ENCODE peak calls at places on chromosomes 3 and 15, in six cellular contexts. One of them, this sample, is unnamed.

GRCh38 chr3:38084969-38085942 is 46.2 kb downstream of the DLEC1 start:
- DNase-seq in AG09309: no peak
- DNase-seq in stimulated activated CD8-positive, alpha-beta memory T cell treated with anti-CD3 and anti-CD28 coated beads, Interleukin-15, amount 100 ng/mL, for 4 hours: no peak
- DNase-seq in CD8-positive, alpha-beta memory T cell: no peak
- DNase-seq in cardiac muscle cell: no peak
- DNase-seq in stimulated activated naive CD4-positive, alpha-beta T cell: no peak
- DNase-seq in this sample: peak

GRCh38 chr3:50194903-50195500 is 3.6 kb downstream of the GNAT1 start:
- DNase-seq in AG09309: no peak
- DNase-seq in stimulated activated CD8-positive, alpha-beta memory T cell treated with anti-CD3 and anti-CD28 coated beads, Interleukin-15, amount 100 ng/mL, for 4 hours: no peak
- DNase-seq in CD8-positive, alpha-beta memory T cell: peak
- DNase-seq in cardiac muscle cell: no peak
- DNase-seq in stimulated activated naive CD4-positive, alpha-beta T cell: no peak
- DNase-seq in this sample: peak

GRCh38 chr15:45795487-45796069 is 160.7 kb downstream of the SQOR start:
- DNase-seq in AG09309: no peak
- DNase-seq in stimulated activated CD8-positive, alpha-beta memory T cell treated with anti-CD3 and anti-CD28 coated beads, Interleukin-15, amount 100 ng/mL, for 4 hours: no peak
- DNase-seq in CD8-positive, alpha-beta memory T cell: no peak
- DNase-seq in cardiac muscle cell: peak
- DNase-seq in stimulated activated naive CD4-positive, alpha-beta T cell: no peak
- DNase-seq in this sample: no peak

GRCh38 chr3:152595975-152596832 is 238.7 kb upstream of the P2RY1 start:
- DNase-seq in AG09309: peak
- DNase-seq in stimulated activated CD8-positive, alpha-beta memory T cell treated with anti-CD3 and anti-CD28 coated beads, Interleukin-15, amount 100 ng/mL, for 4 hours: no peak
- DNase-seq in CD8-positive, alpha-beta memory T cell: no peak
- DNase-seq in cardiac muscle cell: peak
- DNase-seq in stimulated activated naive CD4-positive, alpha-beta T cell: peak
- DNase-seq in this sample: peak

GRCh38 chr15:66085128-66085527 is 168.4 kb downstream of the MEGF11 start:
- DNase-seq in AG09309: no peak
- DNase-seq in stimulated activated CD8-positive, alpha-beta memory T cell treated with anti-CD3 and anti-CD28 coated beads, Interleukin-15, amount 100 ng/mL, for 4 hours: no peak
- DNase-seq in CD8-positive, alpha-beta memory T cell: no peak
- DNase-seq in cardiac muscle cell: no peak
- DNase-seq in stimulated activated naive CD4-positive, alpha-beta T cell: no peak
- DNase-seq in this sample: peak

GRCh38 chr15:78360426-78360825 is 20.3 kb downstream of the CRABP1 start:
- DNase-seq in AG09309: no peak
- DNase-seq in stimulated activated CD8-positive, alpha-beta memory T cell treated with anti-CD3 and anti-CD28 coated beads, Interleukin-15, amount 100 ng/mL, for 4 hours: no peak
- DNase-seq in CD8-positive, alpha-beta memory T cell: no peak
- DNase-seq in cardiac muscle cell: peak
- DNase-seq in stimulated activated naive CD4-positive, alpha-beta T cell: no peak
- DNase-seq in this sample: no peak

GRCh38 chr3:45664558-45664957 is 24.6 kb upstream of the SACM1L start:
- DNase-seq in AG09309: no peak
- DNase-seq in stimulated activated CD8-positive, alpha-beta memory T cell treated with anti-CD3 and anti-CD28 coated beads, Interleukin-15, amount 100 ng/mL, for 4 hours: peak
- DNase-seq in CD8-positive, alpha-beta memory T cell: peak
- DNase-seq in cardiac muscle cell: no peak
- DNase-seq in stimulated activated naive CD4-positive, alpha-beta T cell: peak
- DNase-seq in this sample: peak

GRCh38 chr3:128195802-128196201 is 42.5 kb downstream of the EEFSEC start:
- DNase-seq in AG09309: no peak
- DNase-seq in stimulated activated CD8-positive, alpha-beta memory T cell treated with anti-CD3 and anti-CD28 coated beads, Interleukin-15, amount 100 ng/mL, for 4 hours: no peak
- DNase-seq in CD8-positive, alpha-beta memory T cell: no peak
- DNase-seq in cardiac muscle cell: no peak
- DNase-seq in stimulated activated naive CD4-positive, alpha-beta T cell: no peak
- DNase-seq in this sample: no peak

GRCh38 chr15:60774829-60775228 is 295.9 kb upstream of the ICE2 start:
- DNase-seq in AG09309: no peak
- DNase-seq in stimulated activated CD8-positive, alpha-beta memory T cell treated with anti-CD3 and anti-CD28 coated beads, Interleukin-15, amount 100 ng/mL, for 4 hours: no peak
- DNase-seq in CD8-positive, alpha-beta memory T cell: no peak
- DNase-seq in cardiac muscle cell: no peak
- DNase-seq in stimulated activated naive CD4-positive, alpha-beta T cell: no peak
- DNase-seq in this sample: no peak

GRCh38 chr3:196131921-196132320 is 50.0 kb upstream of the TFRC start:
- DNase-seq in AG09309: no peak
- DNase-seq in stimulated activated CD8-positive, alpha-beta memory T cell treated with anti-CD3 and anti-CD28 coated beads, Interleukin-15, amount 100 ng/mL, for 4 hours: no peak
- DNase-seq in CD8-positive, alpha-beta memory T cell: no peak
- DNase-seq in cardiac muscle cell: no peak
- DNase-seq in stimulated activated naive CD4-positive, alpha-beta T cell: no peak
- DNase-seq in this sample: no peak

GRCh38 chr3:188683032-188683491 is 488.7 kb upstream of the TPRG1 start:
- DNase-seq in AG09309: peak
- DNase-seq in stimulated activated CD8-positive, alpha-beta memory T cell treated with anti-CD3 and anti-CD28 coated beads, Interleukin-15, amount 100 ng/mL, for 4 hours: no peak
- DNase-seq in CD8-positive, alpha-beta memory T cell: no peak
- DNase-seq in cardiac muscle cell: peak
- DNase-seq in stimulated activated naive CD4-positive, alpha-beta T cell: no peak
- DNase-seq in this sample: no peak

GRCh38 chr3:125031544-125031943 is 24.3 kb downstream of the HEG1 start:
- DNase-seq in AG09309: no peak
- DNase-seq in stimulated activated CD8-positive, alpha-beta memory T cell treated with anti-CD3 and anti-CD28 coated beads, Interleukin-15, amount 100 ng/mL, for 4 hours: no peak
- DNase-seq in CD8-positive, alpha-beta memory T cell: no peak
- DNase-seq in cardiac muscle cell: no peak
- DNase-seq in stimulated activated naive CD4-positive, alpha-beta T cell: no peak
- DNase-seq in this sample: no peak

GRCh38 chr3:197407053-197407452 is 108.6 kb upstream of the DLG1 start:
- DNase-seq in AG09309: no peak
- DNase-seq in stimulated activated CD8-positive, alpha-beta memory T cell treated with anti-CD3 and anti-CD28 coated beads, Interleukin-15, amount 100 ng/mL, for 4 hours: no peak
- DNase-seq in CD8-positive, alpha-beta memory T cell: no peak
- DNase-seq in cardiac muscle cell: no peak
- DNase-seq in stimulated activated naive CD4-positive, alpha-beta T cell: no peak
- DNase-seq in this sample: no peak

GRCh38 chr15:25250906-25251622 is 187.8 kb downstream of the UBE3A start:
- DNase-seq in AG09309: no peak
- DNase-seq in stimulated activated CD8-positive, alpha-beta memory T cell treated with anti-CD3 and anti-CD28 coated beads, Interleukin-15, amount 100 ng/mL, for 4 hours: no peak
- DNase-seq in CD8-positive, alpha-beta memory T cell: no peak
- DNase-seq in cardiac muscle cell: no peak
- DNase-seq in stimulated activated naive CD4-positive, alpha-beta T cell: no peak
- DNase-seq in this sample: no peak

GRCh38 chr3:62368705-62369475 is 4.5 kb downstream of the FEZF2 start:
- DNase-seq in AG09309: no peak
- DNase-seq in stimulated activated CD8-positive, alpha-beta memory T cell treated with anti-CD3 and anti-CD28 coated beads, Interleukin-15, amount 100 ng/mL, for 4 hours: no peak
- DNase-seq in CD8-positive, alpha-beta memory T cell: no peak
- DNase-seq in cardiac muscle cell: no peak
- DNase-seq in stimulated activated naive CD4-positive, alpha-beta T cell: no peak
- DNase-seq in this sample: no peak

GRCh38 chr15:48718646-48719045 is 73.1 kb upstream of the FBN1 start:
- DNase-seq in AG09309: no peak
- DNase-seq in stimulated activated CD8-positive, alpha-beta memory T cell treated with anti-CD3 and anti-CD28 coated beads, Interleukin-15, amount 100 ng/mL, for 4 hours: no peak
- DNase-seq in CD8-positive, alpha-beta memory T cell: no peak
- DNase-seq in cardiac muscle cell: peak
- DNase-seq in stimulated activated naive CD4-positive, alpha-beta T cell: no peak
- DNase-seq in this sample: no peak

GRCh38 chr3:44476181-44476599 is 1.3 kb downstream of the ZNF445 start:
- DNase-seq in AG09309: no peak
- DNase-seq in stimulated activated CD8-positive, alpha-beta memory T cell treated with anti-CD3 and anti-CD28 coated beads, Interleukin-15, amount 100 ng/mL, for 4 hours: no peak
- DNase-seq in CD8-positive, alpha-beta memory T cell: no peak
- DNase-seq in cardiac muscle cell: peak
- DNase-seq in stimulated activated naive CD4-positive, alpha-beta T cell: peak
- DNase-seq in this sample: no peak

This sample was measured in B cell.